ENCODE peak calls at places on chromosomes 4 and X, in five cellular contexts. L, M, V, O and Z are unnamed samples.

GRCh38 chr4:62912531-62912930 is 1496.7 kb downstream of the TECRL start:
- DNase-seq in V (no peak), L (no peak), O (no peak), M (no peak), Z (no peak)

GRCh38 chrX:69065451-69065850 is 99.8 kb downstream of the PJA1 start:
- DNase-seq in M (no peak), L (no peak), O (peak; percentile 26), V (no peak), Z (no peak)

GRCh38 chrX:39912126-39912525 is 185.6 kb downstream of the BCOR start:
- DNase-seq in M (no peak), O (no peak), L (no peak), V (no peak), Z (no peak)

GRCh38 chr4:97558204-97558804 is 585.0 kb downstream of the STPG2 start:
- DNase-seq in V (no peak), L (no peak), M (no peak), O (no peak), Z (no peak)

GRCh38 chr4:99536148-99536728 is 25.4 kb downstream of the C4orf17 start:
- DNase-seq in M (no peak), V (no peak), L (no peak), O (no peak), Z (no peak)

GRCh38 chr4:2363951-2364653 is 54.3 kb downstream of the ZFYVE28 start:
- DNase-seq in M (no peak), L (no peak), V (no peak), O (no peak), Z (no peak)

GRCh38 chr4:156889616-156890594 is 81.7 kb downstream of the PDGFC start:
- DNase-seq in M (no peak), O (peak; percentile 87), L (no peak), V (no peak), Z (no peak)

GRCh38 chr4:171646984-171647383 is 166.2 kb upstream of the GALNTL6 start:
- DNase-seq in V (no peak), O (no peak), M (no peak), L (no peak), Z (no peak)

GRCh38 chrX:154458954-154459829 is 1.1 kb downstream of the PLXNA3 start:
- DNase-seq in V (no peak), O (no peak), L (no peak), M (no peak), Z (no peak)

GRCh38 chrX:139202742-139203410 is 327.7 kb upstream of the F9 start:
- DNase-seq in L (no peak), V (no peak), O (no peak), M (no peak), Z (peak; percentile 40)

GRCh38 chr4:122346036-122346435 is 32.8 kb upstream of the ADAD1 start:
- DNase-seq in M (no peak), V (no peak), L (no peak), O (no peak), Z (no peak)

GRCh38 chr4:10108391-10108790 is 8.2 kb downstream of the WDR1 start:
- DNase-seq in O (no peak), M (no peak), V (no peak), L (no peak), Z (no peak)

GRCh38 chr4:52107336-52107735 is 56.2 kb downstream of the SPATA18 start:
- DNase-seq in L (no peak), M (no peak), V (no peak), O (peak; percentile 48), Z (no peak)

GRCh38 chr4:88690355-88690754 is 7.3 kb downstream of the NAP1L5 start:
- DNase-seq in V (no peak), O (peak; percentile 67), M (no peak), L (no peak), Z (no peak)

GRCh38 chrX:130704053-130705038 is 198.7 kb downstream of the ENOX2 start:
- DNase-seq in L (no peak), O (peak; percentile 63), M (no peak), V (no peak), Z (no peak)

GRCh38 chr4:8468746-8469535 is 28.4 kb downstream of the TRMT44 start:
- DNase-seq in M (peak; percentile 85), V (peak; percentile 75), O (peak; percentile 75), L (peak; percentile 36), Z (peak; percentile 85)

GRCh38 chr4:37970702-37971101 is 10.5 kb downstream of the PTTG2 start:
- DNase-seq in M (no peak), O (peak; percentile 38), V (peak; percentile 69), L (peak; percentile 55), Z (no peak)

GRCh38 chrX:130125090-130125489 is 14.8 kb upstream of the ELF4 start:
- DNase-seq in L (no peak), O (peak; percentile 94), V (no peak), M (no peak), Z (no peak)

GRCh38 chr4:28354874-28355273 is 1494.2 kb downstream of the STIM2 start:
- DNase-seq in O (no peak), M (no peak), L (no peak), V (no peak), Z (no peak)

GRCh38 chr4:1195109-1195671 is 22.8 kb upstream of the SPON2 start:
- DNase-seq in V (peak; percentile 0), L (no peak), O (no peak), M (no peak), Z (no peak)

GRCh38 chr4:22299678-22300077 is 216.2 kb downstream of the ADGRA3 start:
- DNase-seq in O (no peak), V (no peak), L (no peak), M (no peak), Z (no peak)

GRCh38 chr4:54568184-54568583 is 89.6 kb upstream of the KIT start:
- DNase-seq in L (no peak), V (no peak), M (no peak), O (peak; percentile 49), Z (no peak)

GRCh38 chr4:11429646-11430045 is 952 bp upstream of the HS3ST1 start:
- DNase-seq in V (no peak), M (no peak), O (no peak), L (no peak), Z (no peak)

GRCh38 chr4:11427201-11427996 is 1.3 kb downstream of the HS3ST1 start:
- DNase-seq in O (no peak), V (no peak), L (no peak), M (no peak), Z (peak; percentile 30)

GRCh38 chr4:11426716-11427115 is 2.0 kb downstream of the HS3ST1 start:
- DNase-seq in M (no peak), O (peak; percentile 58), V (no peak), L (no peak), Z (no peak)

GRCh38 chr4:11428701-11429571 is at the start of gene HS3ST1:
- DNase-seq in L (no peak), V (peak; percentile 76), O (peak; percentile 84), M (peak; percentile 69), Z (peak; percentile 81)

DNA sequence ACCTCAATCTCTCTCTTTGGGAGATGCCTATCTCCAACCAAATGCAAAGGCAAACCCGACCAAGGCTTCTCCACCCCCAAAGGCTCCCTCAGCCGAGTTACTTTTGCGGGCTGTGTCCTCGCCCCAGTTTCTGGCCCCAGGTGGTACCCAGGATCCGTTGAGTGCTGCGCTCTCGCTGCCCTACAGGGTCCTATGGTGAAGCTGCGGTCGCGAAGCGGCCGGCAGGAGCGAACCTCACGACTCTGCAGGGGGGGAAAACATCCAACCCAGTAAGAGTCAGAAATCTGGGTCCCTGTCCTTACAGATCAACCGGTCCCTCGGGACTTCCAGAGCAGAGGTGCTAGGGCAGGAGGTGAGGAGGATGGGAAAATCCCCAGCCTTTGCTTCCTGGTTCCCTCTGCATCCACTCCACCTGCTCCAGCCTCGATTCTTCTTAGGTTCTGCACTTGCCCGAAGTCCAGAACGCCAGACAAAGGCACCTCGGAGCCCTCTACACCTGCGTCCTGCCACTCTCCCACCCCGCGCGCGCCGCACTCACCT is 463 bp downstream of the HS3ST1 start:
- DNase-seq in M (no peak), L (no peak), O (no peak), V (peak; percentile 18), Z (peak; percentile 13)
- TF ChIP-seq CTCF in M (no peak), L (no peak), O (no peak), V (no peak), Z (no peak)

DNA sequence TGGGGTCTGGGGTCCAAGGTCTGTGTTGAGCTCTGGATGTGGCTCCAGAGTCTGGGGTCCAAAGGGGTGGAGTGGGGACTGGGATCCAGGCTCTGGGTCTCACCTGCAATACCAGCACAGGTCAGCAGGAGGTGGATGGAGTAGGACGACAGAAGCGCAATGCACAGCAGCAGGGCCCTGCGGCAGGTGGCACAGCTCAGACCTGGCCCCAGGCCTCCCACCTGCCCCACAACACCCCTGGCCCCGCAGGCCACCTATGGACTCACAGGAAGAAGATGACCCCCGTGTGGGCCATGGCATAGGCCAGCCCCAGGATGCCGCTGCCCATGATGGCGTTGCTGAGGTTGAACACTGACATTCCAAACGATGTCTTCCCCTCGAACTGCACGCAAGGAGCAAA is 3.4 kb downstream of the SLC38A5 start:
- DNase-seq in L (no peak), M (no peak), O (no peak), V (peak; percentile 32), Z (peak; percentile 20)
- TF ChIP-seq CTCF in L (peak; percentile 8), M (no peak), O (peak; percentile 20), V (peak; percentile 38), Z (no peak)

GRCh38 chrX:27619975-27620374 is 29.8 kb downstream of the DCAF8L2 start:
- DNase-seq in M (no peak), L (no peak), O (peak; percentile 46), V (peak; percentile 0), Z (no peak)
- TF ChIP-seq CTCF in M (no peak), L (peak; percentile 8), O (peak; percentile 45), V (peak; percentile 11), Z (peak; percentile 23)

GRCh38 chrX:133699023-133699728 is 283.9 kb upstream of the GPC4 start:
- DNase-seq in M (no peak), V (no peak), L (no peak), O (no peak), Z (no peak)

GRCh38 chrX:133697656-133698055 is 282.4 kb upstream of the GPC4 start:
- DNase-seq in V (no peak), L (no peak), M (no peak), O (peak; percentile 6), Z (no peak)

GRCh38 chrX:133702230-133702629 is 283.2 kb downstream of the GPC3 start:
- DNase-seq in M (no peak), O (no peak), V (no peak), L (no peak), Z (no peak)

DNA sequence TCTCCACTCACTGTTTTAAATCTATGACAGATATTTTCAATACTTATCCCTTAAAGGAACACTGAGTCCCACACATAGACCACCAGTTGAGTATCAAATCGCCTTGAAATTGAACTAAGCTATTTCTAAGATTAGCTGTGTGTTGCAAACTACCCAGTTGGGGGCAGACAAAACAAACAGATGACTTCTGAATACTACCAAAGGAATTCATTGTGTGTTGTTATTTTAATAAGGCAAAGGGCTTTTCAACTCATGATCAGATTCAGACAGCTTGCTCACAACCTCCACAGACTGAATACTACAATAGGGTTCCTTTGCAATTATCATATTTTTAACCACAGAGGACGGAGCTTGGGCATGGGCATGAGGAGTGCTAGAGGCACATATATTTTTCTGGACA is 283.0 kb upstream of the GPC4 start:
- DNase-seq in V (no peak), L (no peak), O (peak; percentile 44), M (no peak), Z (no peak)
- TF ChIP-seq CTCF in V (no peak), L (no peak), O (peak; percentile 30), M (no peak), Z (no peak)

GRCh38 chr4:39433878-39434492 is 24.7 kb downstream of the RPL9 start:
- DNase-seq in L (no peak), V (no peak), O (no peak), M (no peak), Z (no peak)

GRCh38 chr4:39441593-39441992 is 17.1 kb downstream of the RPL9 start:
- DNase-seq in O (no peak), L (no peak), V (no peak), M (no peak), Z (no peak)

GRCh38 chr4:39435875-39436563 is 22.7 kb downstream of the RPL9 start:
- DNase-seq in V (no peak), L (no peak), M (no peak), O (no peak), Z (no peak)
- TF ChIP-seq CTCF in V (peak; percentile 6), L (no peak), M (no peak), O (no peak), Z (no peak)